ENCODE peak calls at places on chromosomes 4 and X, in six cellular contexts. Q is K562, C is H1, V is GM12878, L is HepG2, T is HCT116. P is an unnamed sample.

GRCh38 chrX:11137543-11138139 is 26.5 kb downstream of the HCCS start:
- DNase-seq in Q (no peak), C (no peak), V (no peak), L (peak), T (peak), P (no peak)

GRCh38 chrX:15674514-15674898 is 9.9 kb upstream of the CLTRN start:
- DNase-seq in Q (peak), C (no peak), V (peak), L (peak), T (peak), P (peak)

GRCh38 chr4:117001077-117001476 is 84.3 kb downstream of the TRAM1L1 start:
- DNase-seq in Q (no peak), C (no peak), V (peak), L (no peak), T (no peak), P (no peak)

GRCh38 chrX:16796298-16796697 is 10.0 kb downstream of the TXLNG start:
- DNase-seq in Q (no peak), C (no peak), V (no peak), L (no peak), T (no peak), P (no peak)

GRCh38 chrX:926070-926469 is 286.4 kb downstream of the CRLF2 start:
- DNase-seq in Q (no peak), C (no peak), V (no peak), L (no peak), T (no peak), P (no peak)

GRCh38 chrX:120457766-120458180 is 11.3 kb downstream of the LAMP2 start:
- DNase-seq in Q (no peak), C (no peak), V (peak), L (no peak), T (no peak), P (no peak)

GRCh38 chr4:165716472-165716871 is 156.6 kb upstream of the TLL1 start:
- DNase-seq in Q (no peak), C (no peak), V (no peak), L (no peak), T (no peak), P (no peak)

GRCh38 chrX:2521092-2521926 is 20.5 kb upstream of the DHRSX start:
- DNase-seq in Q (no peak), C (no peak), V (peak), L (no peak), T (no peak), P (no peak)

GRCh38 chr4:5940470-5941203 is 47.8 kb upstream of the CRMP1 start:
- DNase-seq in Q (peak), C (no peak), V (no peak), L (peak), T (peak), P (no peak)

GRCh38 chr4:40059362-40059761 is 2.7 kb downstream of the N4BP2 start:
- DNase-seq in Q (no peak), C (no peak), V (no peak), L (no peak), T (no peak), P (no peak)

GRCh38 chr4:159390648-159391047 is 287.8 kb downstream of the RAPGEF2 start:
- DNase-seq in Q (no peak), C (no peak), V (no peak), L (peak), T (peak), P (no peak)

GRCh38 chrX:44082829-44083228 is 109.6 kb upstream of the NDP start:
- DNase-seq in Q (no peak), C (no peak), V (no peak), L (no peak), T (no peak), P (no peak)

DNA sequence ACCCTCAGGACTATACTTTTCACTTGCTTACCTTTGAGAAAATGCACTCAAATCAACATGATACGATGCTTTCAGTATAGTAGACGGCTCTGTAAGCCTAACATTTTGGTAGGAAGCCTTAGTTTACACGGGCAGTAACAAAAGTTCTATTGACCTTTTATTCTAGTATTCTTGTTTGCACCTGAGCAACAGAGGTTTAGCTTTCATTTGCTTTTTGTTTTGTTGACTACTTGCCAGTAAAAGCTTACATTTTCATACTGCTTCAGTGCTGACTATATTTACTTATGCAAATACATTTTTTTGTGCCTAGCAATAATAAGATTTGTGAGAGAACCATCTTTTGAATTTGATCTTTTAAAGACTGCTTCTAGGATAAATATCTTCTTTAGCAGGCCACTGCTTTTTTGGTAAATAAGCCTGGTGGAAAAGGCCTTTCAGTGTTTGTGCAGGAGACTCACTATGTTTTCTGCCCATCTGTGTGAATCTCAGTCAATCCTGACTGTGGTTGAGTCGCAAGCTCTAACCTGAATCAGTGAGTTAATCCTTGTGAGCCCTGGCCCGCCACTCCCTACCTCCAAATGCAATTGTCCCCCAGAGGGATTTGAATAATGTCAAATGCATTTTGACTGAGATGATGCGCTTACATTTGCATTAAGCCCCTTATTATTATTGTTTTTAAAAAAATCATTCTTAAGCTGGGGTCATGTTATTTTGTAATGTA is 21.9 kb downstream of the FHIP1A start:
- DNase-seq in Q (no peak), C (no peak), V (no peak), L (no peak), T (no peak), P (no peak)
- TF ChIP-seq ATF3 in Q (no peak), C (no peak), V (no peak), L (no peak), T (no peak), P (no peak)

DNA sequence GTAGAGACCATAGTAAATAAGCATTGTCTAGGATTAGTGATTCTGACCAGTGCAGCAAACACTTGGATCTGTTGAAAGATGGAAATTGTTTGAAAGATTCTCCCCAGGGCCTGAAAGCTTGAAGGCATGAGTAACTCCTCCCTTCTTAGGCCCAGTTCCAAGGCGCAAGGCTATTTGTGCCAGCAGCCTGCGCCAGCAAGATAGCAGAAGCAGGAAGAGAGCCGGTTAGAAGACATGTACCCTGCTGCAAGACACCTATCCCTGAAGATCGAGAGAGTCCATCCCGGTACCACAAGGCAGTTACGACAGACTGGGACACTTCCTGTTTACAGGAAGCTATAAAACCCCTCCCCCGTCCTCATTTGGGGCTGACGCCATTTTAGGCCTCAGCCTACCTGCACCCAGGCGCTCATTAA is 72.4 kb upstream of the JADE1 start:
- DNase-seq in Q (peak), C (no peak), V (no peak), L (no peak), T (no peak), P (no peak)
- TF ChIP-seq ATF3 in Q (no peak), C (no peak), V (no peak), L (no peak), T (no peak), P (no peak)

DNA sequence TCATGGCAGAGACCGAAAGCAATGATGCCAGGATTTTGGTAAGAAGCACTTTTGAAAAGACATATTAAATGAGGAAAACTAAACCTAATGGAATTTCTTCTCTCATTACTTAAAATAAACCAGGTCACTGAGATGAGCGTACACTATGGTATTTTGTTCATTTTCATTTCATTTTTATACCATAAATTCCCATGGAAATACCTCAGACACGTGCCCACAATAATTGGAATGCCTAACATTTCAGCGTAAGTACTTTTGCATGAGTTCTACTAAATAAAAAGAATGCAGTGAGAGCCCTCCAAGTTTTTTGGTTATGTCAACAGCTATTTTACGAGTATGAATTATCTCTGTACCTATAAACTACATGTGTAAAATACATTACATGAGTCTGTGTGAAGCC is 3.2 kb downstream of the CAMK2D start:
- DNase-seq in Q (no peak), C (no peak), V (no peak), L (no peak), T (no peak), P (no peak)
- TF ChIP-seq ATF3 in Q (no peak), C (no peak), V (no peak), L (no peak), T (no peak), P (no peak)

DNA sequence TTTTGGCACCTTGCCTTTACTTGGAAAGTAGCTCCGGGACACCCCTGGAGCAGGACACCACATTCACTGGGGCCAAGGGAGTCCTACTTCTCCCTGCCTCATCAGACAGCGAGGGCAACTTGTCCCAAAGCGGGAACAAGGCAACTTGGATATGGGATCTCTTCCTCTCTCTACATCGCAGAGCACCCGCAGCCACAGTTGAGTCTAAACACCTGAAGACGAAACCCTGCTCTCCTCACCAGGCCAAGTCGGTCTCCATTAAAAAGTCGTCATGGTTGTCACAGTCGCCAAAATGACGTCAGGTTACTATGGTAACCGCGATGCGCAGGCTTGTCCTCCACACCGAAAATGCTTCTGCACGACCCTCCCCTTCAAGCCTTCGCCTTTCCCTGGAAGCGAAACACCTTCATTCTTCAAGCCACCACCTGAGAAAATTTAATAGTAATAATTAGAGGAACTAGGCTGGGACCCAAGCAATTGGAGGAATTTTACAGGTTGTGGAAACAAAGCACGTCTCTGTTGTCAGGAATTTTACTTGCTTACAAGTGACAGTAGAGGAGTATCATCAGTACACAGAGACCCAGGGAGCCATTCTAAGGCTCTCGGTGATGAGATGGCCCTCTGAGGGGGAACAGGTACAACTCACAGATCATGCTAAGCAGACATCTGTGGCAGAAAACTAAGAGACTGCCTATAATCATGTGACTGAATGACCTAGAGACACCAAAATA is 30.5 kb upstream of the TCEAL4 start:
- DNase-seq in Q (peak), C (no peak), V (no peak), L (no peak), T (no peak), P (peak)
- TF ChIP-seq ATF3 in Q (peak), C (peak), V (peak), L (no peak), T (no peak), P (no peak)

GRCh38 chr4:106773106-106773905 is 262.8 kb downstream of the DKK2 start:
- DNase-seq in Q (no peak), C (no peak), V (no peak), L (no peak), T (no peak), P (no peak)
- TF ChIP-seq ATF3 in Q (no peak), C (no peak), V (no peak), L (no peak), T (no peak), P (no peak)

DNA sequence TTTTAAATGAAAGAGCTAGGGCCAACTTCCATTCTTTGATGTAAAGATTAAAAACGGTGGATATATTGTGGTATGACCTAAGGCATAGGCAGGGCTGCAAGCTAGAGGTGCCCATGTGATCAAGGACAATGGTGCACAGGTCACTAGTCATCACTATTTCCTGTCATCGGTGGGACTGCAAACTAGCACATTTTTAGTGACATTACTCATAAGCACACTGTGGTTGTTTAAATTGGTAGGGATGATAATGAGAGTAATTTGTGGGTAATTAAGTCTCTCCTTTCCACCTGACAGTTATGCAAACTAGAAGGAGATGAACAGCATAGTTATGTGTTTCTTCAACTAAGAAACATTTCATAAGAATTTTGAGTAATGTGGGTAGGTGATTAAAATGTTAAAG is 85.4 kb downstream of the GPRIN3 start:
- DNase-seq in Q (no peak), C (no peak), V (peak), L (no peak), T (peak), P (no peak)
- TF ChIP-seq ATF3 in Q (peak), C (no peak), V (no peak), L (no peak), T (no peak), P (no peak)

GRCh38 chrX:20217279-20217678 is 49.4 kb downstream of the RPS6KA3 start:
- DNase-seq in Q (no peak), C (no peak), V (no peak), L (no peak), T (peak), P (no peak)
- TF ChIP-seq ATF3 in Q (no peak), C (no peak), V (no peak), L (no peak), T (no peak), P (no peak)

P was measured in WTC11.